ENCODE peak calls at places on chromosomes 2 and 18, in ten cellular contexts. X, C, L, S, J, O, W, G, N and M are unnamed samples.

GRCh38 chr2:237258146-237258545 is 155.8 kb downstream of the COL6A3 start:
- DNase-seq in J (no peak), N (no peak), W (no peak), X (no peak), O (no peak), S (no peak), G (no peak), L (no peak), C (no peak), M (no peak)

GRCh38 chr2:110770308-110770695 is 37.9 kb downstream of the ACOXL start:
- DNase-seq in S (no peak), X (no peak), J (no peak), G (peak), C (no peak), N (no peak), O (peak), W (no peak), L (no peak), M (no peak)

GRCh38 chr18:5066380-5066977 is 130.6 kb downstream of the AKAIN1 start:
- DNase-seq in G (no peak), C (peak), X (no peak), N (no peak), S (peak), J (no peak), L (peak), O (no peak), W (no peak), M (no peak)

GRCh38 chr18:676069-676468 is 18.6 kb downstream of the TYMS start:
- DNase-seq in G (no peak), W (no peak), J (no peak), X (no peak), N (no peak), O (no peak), L (no peak), S (no peak), C (no peak), M (no peak)

GRCh38 chr2:198135481-198135934 is 331.1 kb downstream of the PLCL1 start:
- DNase-seq in C (no peak), N (no peak), G (no peak), J (no peak), S (no peak), X (no peak), O (no peak), L (no peak), W (no peak), M (no peak)

GRCh38 chr2:112483047-112483473 is 1.1 kb downstream of the TTL start:
- DNase-seq in X (no peak), C (peak), W (peak), S (peak), G (no peak), N (peak), J (peak), O (no peak), L (no peak), M (no peak)

GRCh38 chr18:31506024-31506742 is 8.2 kb downstream of the DSG2 start:
- DNase-seq in X (no peak), S (no peak), G (no peak), W (no peak), J (no peak), C (no peak), N (no peak), L (no peak), O (no peak), M (no peak)

GRCh38 chr2:148721520-148721931 is 77.0 kb downstream of the EPC2 start:
- DNase-seq in G (no peak), S (no peak), J (no peak), X (no peak), C (no peak), L (no peak), N (no peak), W (no peak), O (no peak), M (no peak)

GRCh38 chr2:157726946-157727345 is 98.3 kb upstream of the ACVR1C start:
- DNase-seq in N (no peak), C (no peak), W (no peak), L (no peak), O (no peak), G (no peak), S (no peak), J (no peak), X (no peak), M (no peak)

GRCh38 chr2:226904592-226904991 is 68.7 kb downstream of the RHBDD1 start:
- DNase-seq in C (no peak), J (no peak), O (no peak), L (peak), W (no peak), X (no peak), G (no peak), N (no peak), S (peak), M (no peak)

GRCh38 chr18:58512161-58512581 is 116.7 kb downstream of the ALPK2 start:
- DNase-seq in O (no peak), N (no peak), J (no peak), L (no peak), X (no peak), S (no peak), C (no peak), W (no peak), G (no peak), M (no peak)

GRCh38 chr18:64749884-64750283 is 601.0 kb upstream of the LINC00305 start:
- DNase-seq in L (no peak), C (no peak), O (no peak), N (no peak), J (no peak), G (no peak), S (no peak), W (no peak), X (no peak), M (no peak)

GRCh38 chr2:127193948-127194267 is 26.2 kb downstream of the CYP27C1 start:
- DNase-seq in W (no peak), C (no peak), N (no peak), L (no peak), S (no peak), X (no peak), J (no peak), G (no peak), O (no peak), M (no peak)

GRCh38 chr2:176098366-176099158 is 1.0 kb upstream of the HOXD12 start:
- DNase-seq in J (peak), W (no peak), S (no peak), O (no peak), X (no peak), N (no peak), C (no peak), L (no peak), G (no peak), M (no peak)

GRCh38 chr2:177245010-177245422 is 19.5 kb downstream of the NFE2L2 start:
- DNase-seq in G (no peak), O (no peak), N (no peak), X (no peak), J (no peak), L (no peak), W (no peak), C (peak), S (no peak), M (no peak)

GRCh38 chr18:8699126-8699525 is 6.2 kb upstream of the MTCL1 start:
- DNase-seq in G (no peak), X (no peak), J (no peak), N (no peak), L (no peak), O (no peak), W (no peak), C (no peak), S (no peak), M (no peak)

GRCh38 chr2:27973592-27973991 is 83.1 kb downstream of the BABAM2 start:
- DNase-seq in L (no peak), G (no peak), W (no peak), J (no peak), O (no peak), S (no peak), C (no peak), N (no peak), X (no peak), M (no peak)

GRCh38 chr2:217954971-217955740 is 47.6 kb downstream of the TNS1 start:
- DNase-seq in S (no peak), W (no peak), J (no peak), L (no peak), X (no peak), C (no peak), O (no peak), G (no peak), N (no peak), M (no peak)

GRCh38 chr2:213723051-213723560 is 438.8 kb downstream of the SPAG16 start:
- DNase-seq in O (no peak), X (no peak), G (no peak), C (no peak), L (no peak), W (no peak), J (no peak), N (no peak), S (no peak), M (no peak)

GRCh38 chr2:44155577-44156446 is 12.9 kb upstream of the PPM1B start:
- DNase-seq in J (no peak), N (no peak), G (no peak), O (no peak), S (no peak), C (no peak), W (no peak), L (no peak), X (no peak), M (no peak)

GRCh38 chr18:60503166-60503565 is 130.6 kb upstream of the MC4R start:
- DNase-seq in C (no peak), N (no peak), L (no peak), S (no peak), X (no peak), O (no peak), G (no peak), J (no peak), W (no peak), M (no peak)

GRCh38 chr2:20573611-20574422 is 77.1 kb downstream of the HS1BP3 start:
- DNase-seq in G (no peak), N (peak), O (no peak), X (no peak), W (no peak), J (no peak), L (no peak), S (no peak), C (no peak), M (no peak)

GRCh38 chr2:231928481-231928880 is 2.3 kb upstream of the NPPC start:
- DNase-seq in O (no peak), W (no peak), J (no peak), C (peak), G (no peak), L (no peak), N (no peak), S (peak), X (no peak), M (no peak)